ENCODE peak calls at places on chromosomes 11 and 22, in eight cellular contexts. W is cardiac fibroblast, X is keratinocyte, B is right atrium auricular region, L is left ventricle myocardium inferior, P is fibroblast of lung, G is fibroblast of pulmonary artery, J is lung. D is an unnamed sample.

GRCh38 chr22:31093090-31093850 is 12.2 kb downstream of the SMTN start:
- DNase-seq in L (peak; percentile 82), X (no peak), B (no peak), W (no peak), J (no peak), G (no peak), P (no peak), D (no peak)

GRCh38 chr11:10659339-10660216 is 34.0 kb downstream of the IRAG1 start:
- DNase-seq in W (peak; percentile 73), P (peak; percentile 94), L (no peak), G (peak; percentile 85), X (no peak), J (peak; percentile 77), B (no peak), D (peak; percentile 42)

GRCh38 chr11:126115820-126116319 is 53.2 kb upstream of the CDON start:
- DNase-seq in X (no peak), J (peak; percentile 79), G (peak; percentile 73), P (peak; percentile 87), L (peak; percentile 60), W (peak; percentile 92), B (peak; percentile 88), D (peak; percentile 62)

GRCh38 chr11:124586247-124586860 is 16.6 kb downstream of the OR8A1 start:
- DNase-seq in J (peak; percentile 51), W (peak; percentile 79), G (peak; percentile 80), X (no peak), L (peak; percentile 45), P (peak; percentile 32), B (peak; percentile 69), D (peak; percentile 50)

GRCh38 chr11:119062779-119063178 is 4.8 kb upstream of the VPS11 start:
- DNase-seq in W (peak; percentile 82), J (no peak), B (peak; percentile 76), G (peak; percentile 77), P (peak; percentile 52), L (no peak), X (no peak), D (no peak)

GRCh38 chr11:3104051-3104714 is 47.0 kb upstream of the CARS1 start:
- DNase-seq in P (no peak), L (no peak), J (no peak), B (peak; percentile 44), X (no peak), G (no peak), W (no peak), D (no peak)

GRCh38 chr11:86115542-86116385 is 46.9 kb upstream of the PICALM start:
- DNase-seq in W (no peak), J (no peak), P (peak; percentile 94), B (no peak), G (peak; percentile 19), X (no peak), L (no peak), D (no peak)

GRCh38 chr11:123116486-123116885 is 54.5 kb upstream of the HSPA8 start:
- DNase-seq in X (no peak), B (no peak), P (no peak), G (peak; percentile 38), L (no peak), J (no peak), W (peak; percentile 35), D (no peak)

GRCh38 chr11:119316729-119317591 is at the start of gene MCAM:
- DNase-seq in P (peak; percentile 53), G (no peak), W (peak; percentile 39), X (no peak), L (peak; percentile 50), J (no peak), B (no peak), D (no peak)

GRCh38 chr11:131884461-131885073 is 514.2 kb downstream of the NTM start:
- DNase-seq in G (no peak), W (no peak), J (no peak), X (no peak), B (no peak), P (no peak), L (no peak), D (no peak)

GRCh38 chr11:75014129-75014528 is 25.4 kb downstream of the NEU3 start:
- DNase-seq in B (no peak), L (no peak), J (no peak), P (peak; percentile 81), W (peak; percentile 81), X (no peak), G (peak; percentile 75), D (peak; percentile 26)
- TF ChIP-seq CTCF in B (no peak), L (no peak), J (no peak), P (peak; percentile 26), W (no peak), X (peak; percentile 25), G (peak; percentile 38), D (no peak)

DNA sequence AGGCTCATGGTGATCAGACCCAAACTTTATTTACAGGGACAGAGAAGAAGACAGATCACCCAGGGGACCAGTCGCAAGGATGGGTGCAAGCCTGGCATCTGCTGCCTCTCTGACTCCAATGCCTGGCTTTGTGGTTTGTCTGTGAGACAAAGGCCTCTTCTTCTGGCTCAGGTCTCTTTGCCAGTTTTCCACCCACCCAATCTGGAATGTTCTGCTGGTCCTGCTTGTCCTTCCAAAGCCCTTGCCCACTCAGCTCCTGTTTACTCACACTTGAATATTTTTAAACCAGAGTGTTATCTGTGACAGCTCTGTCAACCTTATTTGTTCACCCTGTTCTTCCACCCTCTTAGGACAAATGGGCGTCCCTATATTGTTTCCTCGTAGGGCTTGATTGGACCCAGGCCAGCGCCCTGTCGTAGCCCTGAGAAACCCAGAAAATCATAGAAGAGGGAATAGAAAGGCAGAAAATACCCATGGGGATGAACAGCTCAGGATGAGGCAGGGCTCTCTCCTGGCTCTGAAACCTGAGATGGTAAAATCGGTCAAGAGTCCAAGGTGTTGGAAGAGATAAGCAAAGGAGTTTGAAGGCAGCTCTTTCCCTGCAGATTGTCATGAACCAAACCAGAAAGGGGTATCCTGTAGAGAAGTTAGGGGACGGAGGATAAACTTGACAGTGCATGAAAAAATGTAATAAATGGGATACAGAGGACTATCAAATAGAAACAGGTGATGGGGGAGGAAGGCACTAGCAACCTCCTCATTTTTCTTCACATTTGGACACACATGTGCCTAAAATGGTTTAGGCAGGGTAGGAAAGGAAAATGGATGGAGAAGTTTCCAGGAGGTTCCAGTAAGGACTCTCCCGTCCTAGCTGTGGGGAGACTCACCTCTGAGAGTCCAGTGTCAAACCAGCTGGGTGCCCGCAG is 670 bp downstream of the CRYAB start:
- DNase-seq in G (no peak), B (no peak), W (peak; percentile 51), P (peak; percentile 20), L (peak; percentile 28), X (no peak), J (no peak), D (no peak)
- H3K4me3 ChIP-seq in G (no peak overlapping the region), B (peak overlapping the region; percentile 66), W (peak overlapping the region; percentile 6), P (no peak overlapping the region), L (peak overlapping the region; percentile 77), X (no peak overlapping the region), J (no peak overlapping the region), D (no peak overlapping the region)

DNA sequence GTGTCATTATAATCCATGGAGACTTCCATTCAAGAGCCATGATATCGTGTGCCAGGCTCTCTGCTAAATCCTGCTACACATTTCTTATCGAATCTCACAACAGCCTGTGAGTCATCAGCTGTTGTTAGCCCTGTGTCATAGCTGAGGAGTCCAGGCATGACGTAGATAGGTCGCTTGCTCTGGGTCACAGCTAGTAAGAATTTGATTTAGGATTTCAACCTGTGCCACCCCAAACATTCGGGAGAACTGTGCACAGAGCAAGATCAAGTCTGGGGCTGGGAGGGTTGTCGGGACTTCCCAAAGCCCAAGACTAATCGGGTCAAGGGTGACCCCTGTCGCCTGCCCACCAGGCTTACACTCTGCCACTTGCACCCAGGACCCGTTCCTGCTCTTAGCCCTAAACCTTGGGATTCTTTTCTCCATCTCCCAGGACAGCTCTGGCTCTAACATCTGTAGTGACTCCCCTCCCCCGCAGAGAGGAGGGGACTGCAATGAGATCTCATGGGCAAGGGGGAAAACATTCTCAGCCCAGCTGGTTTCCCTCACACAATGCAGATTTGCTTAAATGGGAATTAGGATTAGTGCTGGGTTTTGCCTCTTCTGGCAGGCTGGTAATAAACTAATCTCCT is 34.3 kb downstream of the TSPAN18 start:
- DNase-seq in J (no peak), L (no peak), G (peak; percentile 92), P (peak; percentile 94), B (peak; percentile 86), X (no peak), W (peak; percentile 86), D (peak; percentile 23)
- TF ChIP-seq CTCF in J (no peak), L (peak; percentile 22), G (no peak), P (peak; percentile 12), B (peak; percentile 15), X (no peak), W (no peak), D (no peak)

DNA sequence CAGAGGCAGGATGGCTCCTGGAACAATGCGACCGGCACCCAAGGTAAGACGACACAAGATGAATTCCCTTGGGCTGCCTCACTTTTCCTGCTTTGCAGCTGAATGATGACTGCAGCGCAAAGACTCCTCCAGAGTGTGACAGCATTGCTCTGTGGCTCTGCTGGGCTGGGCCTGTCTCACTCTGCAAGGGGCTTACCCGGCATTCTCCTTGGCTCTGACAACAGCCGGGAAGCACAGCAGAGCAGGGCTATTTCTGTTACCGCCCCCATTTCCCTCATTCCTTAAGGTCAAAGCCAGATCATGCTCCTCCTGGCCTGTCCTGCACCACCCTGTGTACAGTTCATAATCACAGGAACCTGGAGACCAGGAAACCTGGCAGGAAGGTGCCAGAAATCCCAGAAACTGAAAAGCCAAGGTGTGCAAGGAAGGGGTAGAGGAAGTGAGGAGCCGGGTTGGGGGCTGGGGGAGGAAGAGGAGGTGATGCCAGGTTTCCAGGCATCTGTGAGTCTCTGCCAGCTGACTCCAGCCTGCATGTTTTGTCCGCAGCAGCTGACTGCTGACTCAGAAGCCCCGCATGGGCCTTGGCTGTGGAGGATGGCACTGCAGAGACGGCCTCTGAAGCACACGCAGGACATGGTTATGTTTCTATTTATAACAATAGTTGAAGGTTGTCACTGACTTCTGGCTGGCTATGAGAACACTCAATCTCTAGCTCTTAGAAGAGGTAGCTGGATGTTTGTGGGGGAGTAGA is 113.6 kb downstream of the MICAL3 start:
- DNase-seq in P (peak; percentile 90), G (peak; percentile 88), W (peak; percentile 91), X (no peak), J (no peak), B (peak; percentile 85), L (peak; percentile 78), D (no peak)
- H3K4me3 ChIP-seq in P (peak overlapping the region; percentile 10), G (no peak overlapping the region), W (no peak overlapping the region), X (no peak overlapping the region), J (no peak overlapping the region), B (peak overlapping the region; percentile 3), L (peak overlapping the region; percentile 45), D (peak overlapping the region; percentile 3)

D was measured in astrocyte of the cerebellum.